ENCODE peak calls at places on chromosomes 12 and 14, in ten cellular contexts. One of them, this sample, is unnamed.

GRCh38 chr12:106767954-106768501 is 6.5 kb upstream of the RIC8B start:
- DNase-seq in left ventricle myocardium inferior: no peak
- DNase-seq in neuronal stem cell: peak; percentile 65
- DNase-seq in CD4-positive, alpha-beta memory T cell: no peak
- DNase-seq in spleen: no peak
- DNase-seq in OCI-LY7: no peak
- DNase-seq in IMR-90: no peak
- DNase-seq in adrenal gland: peak; percentile 68
- DNase-seq in GM23248: no peak
- DNase-seq in right cardiac atrium: no peak
- DNase-seq in this sample: peak; percentile 77

GRCh38 chr12:124432376-124432775 is 135.0 kb downstream of the NCOR2 start:
- DNase-seq in right cardiac atrium: peak; percentile 82
- DNase-seq in neuronal stem cell: no peak
- DNase-seq in CD4-positive, alpha-beta memory T cell: no peak
- DNase-seq in OCI-LY7: no peak
- DNase-seq in spleen: no peak
- DNase-seq in left ventricle myocardium inferior: peak; percentile 41
- DNase-seq in IMR-90: no peak
- DNase-seq in adrenal gland: peak; percentile 56
- DNase-seq in GM23248: no peak
- DNase-seq in this sample: no peak

GRCh38 chr12:103901518-103902173 is 28.6 kb upstream of the HSP90B1 start:
- DNase-seq in OCI-LY7: no peak
- DNase-seq in IMR-90: no peak
- DNase-seq in left ventricle myocardium inferior: no peak
- DNase-seq in right cardiac atrium: no peak
- DNase-seq in adrenal gland: no peak
- DNase-seq in CD4-positive, alpha-beta memory T cell: peak; percentile 67
- DNase-seq in GM23248: no peak
- DNase-seq in spleen: no peak
- DNase-seq in neuronal stem cell: no peak
- DNase-seq in this sample: no peak

GRCh38 chr12:120262852-120263724 is 2.4 kb downstream of the PXN start:
- DNase-seq in CD4-positive, alpha-beta memory T cell: no peak
- DNase-seq in left ventricle myocardium inferior: peak; percentile 59
- DNase-seq in spleen: no peak
- DNase-seq in GM23248: peak; percentile 56
- DNase-seq in right cardiac atrium: peak; percentile 75
- DNase-seq in neuronal stem cell: no peak
- DNase-seq in OCI-LY7: no peak
- DNase-seq in IMR-90: no peak
- DNase-seq in adrenal gland: no peak
- DNase-seq in this sample: peak; percentile 54

GRCh38 chr14:79417961-79418360 is 793.3 kb downstream of the DIO2 start:
- DNase-seq in adrenal gland: no peak
- DNase-seq in IMR-90: peak; percentile 57
- DNase-seq in CD4-positive, alpha-beta memory T cell: no peak
- DNase-seq in OCI-LY7: no peak
- DNase-seq in left ventricle myocardium inferior: no peak
- DNase-seq in right cardiac atrium: no peak
- DNase-seq in spleen: no peak
- DNase-seq in neuronal stem cell: no peak
- DNase-seq in GM23248: no peak
- DNase-seq in this sample: no peak

GRCh38 chr14:75023108-75023507 is 20.4 kb downstream of the EIF2B2 start:
- DNase-seq in OCI-LY7: no peak
- DNase-seq in CD4-positive, alpha-beta memory T cell: no peak
- DNase-seq in IMR-90: peak; percentile 62
- DNase-seq in left ventricle myocardium inferior: no peak
- DNase-seq in adrenal gland: no peak
- DNase-seq in neuronal stem cell: no peak
- DNase-seq in spleen: no peak
- DNase-seq in right cardiac atrium: no peak
- DNase-seq in GM23248: peak; percentile 16
- DNase-seq in this sample: no peak

GRCh38 chr12:70367268-70368141 is 1.4 kb downstream of the KCNMB4 start:
- DNase-seq in left ventricle myocardium inferior: no peak
- DNase-seq in IMR-90: peak; percentile 11
- DNase-seq in right cardiac atrium: no peak
- DNase-seq in adrenal gland: peak; percentile 18
- DNase-seq in spleen: no peak
- DNase-seq in OCI-LY7: peak; percentile 18
- DNase-seq in neuronal stem cell: peak; percentile 11
- DNase-seq in GM23248: peak; percentile 49
- DNase-seq in CD4-positive, alpha-beta memory T cell: no peak
- DNase-seq in this sample: no peak

GRCh38 chr12:111180830-111181726 is 187.8 kb downstream of the PHETA1 start:
- DNase-seq in right cardiac atrium: peak; percentile 88
- DNase-seq in OCI-LY7: no peak
- DNase-seq in IMR-90: peak; percentile 4
- DNase-seq in adrenal gland: peak; percentile 60
- DNase-seq in GM23248: peak; percentile 21
- DNase-seq in left ventricle myocardium inferior: peak; percentile 69
- DNase-seq in CD4-positive, alpha-beta memory T cell: no peak
- DNase-seq in spleen: peak; percentile 80
- DNase-seq in neuronal stem cell: no peak
- DNase-seq in this sample: peak; percentile 78

GRCh38 chr12:12807970-12808702 is 5.0 kb upstream of the DDX47 start:
- DNase-seq in left ventricle myocardium inferior: peak; percentile 44
- DNase-seq in right cardiac atrium: peak; percentile 74
- DNase-seq in GM23248: peak; percentile 67
- DNase-seq in neuronal stem cell: no peak
- DNase-seq in spleen: peak; percentile 92
- DNase-seq in IMR-90: peak; percentile 71
- DNase-seq in adrenal gland: peak; percentile 36
- DNase-seq in OCI-LY7: peak; percentile 82
- DNase-seq in CD4-positive, alpha-beta memory T cell: peak; percentile 79
- DNase-seq in this sample: peak; percentile 34

GRCh38 chr12:6608592-6609311 is 1.6 kb upstream of the CHD4 start:
- DNase-seq in OCI-LY7: peak; percentile 51
- DNase-seq in spleen: peak; percentile 83
- DNase-seq in neuronal stem cell: no peak
- DNase-seq in GM23248: peak; percentile 41
- DNase-seq in left ventricle myocardium inferior: peak; percentile 25
- DNase-seq in adrenal gland: peak; percentile 34
- DNase-seq in IMR-90: no peak
- DNase-seq in CD4-positive, alpha-beta memory T cell: no peak
- DNase-seq in right cardiac atrium: no peak
- DNase-seq in this sample: peak; percentile 31

GRCh38 chr14:59918824-59919581 is 941 bp upstream of the LRRC9 start:
- DNase-seq in OCI-LY7: peak; percentile 10
- DNase-seq in spleen: no peak
- DNase-seq in left ventricle myocardium inferior: no peak
- DNase-seq in GM23248: peak; percentile 60
- DNase-seq in CD4-positive, alpha-beta memory T cell: peak; percentile 7
- DNase-seq in adrenal gland: no peak
- DNase-seq in IMR-90: peak; percentile 18
- DNase-seq in neuronal stem cell: peak; percentile 14
- DNase-seq in right cardiac atrium: no peak
- DNase-seq in this sample: peak; percentile 46

GRCh38 chr12:15276088-15276698 is 46.1 kb upstream of the PTPRO start:
- DNase-seq in left ventricle myocardium inferior: no peak
- DNase-seq in CD4-positive, alpha-beta memory T cell: no peak
- DNase-seq in spleen: no peak
- DNase-seq in OCI-LY7: peak; percentile 14
- DNase-seq in adrenal gland: no peak
- DNase-seq in neuronal stem cell: peak; percentile 56
- DNase-seq in GM23248: peak; percentile 57
- DNase-seq in right cardiac atrium: no peak
- DNase-seq in IMR-90: peak; percentile 29
- DNase-seq in this sample: no peak

GRCh38 chr14:75050852-75051555 is at the start of gene MLH3:
- DNase-seq in IMR-90: peak; percentile 64
- DNase-seq in adrenal gland: peak; percentile 79
- DNase-seq in OCI-LY7: peak; percentile 68
- DNase-seq in right cardiac atrium: peak; percentile 95
- DNase-seq in GM23248: peak; percentile 88
- DNase-seq in left ventricle myocardium inferior: peak; percentile 86
- DNase-seq in CD4-positive, alpha-beta memory T cell: peak; percentile 83
- DNase-seq in spleen: peak; percentile 91
- DNase-seq in neuronal stem cell: peak; percentile 84
- DNase-seq in this sample: peak; percentile 88

GRCh38 chr14:24296341-24297157 is 3.0 kb downstream of the DHRS1 start:
- DNase-seq in IMR-90: peak; percentile 97
- DNase-seq in GM23248: peak; percentile 94
- DNase-seq in OCI-LY7: peak; percentile 76
- DNase-seq in left ventricle myocardium inferior: peak; percentile 43
- DNase-seq in adrenal gland: peak; percentile 69
- DNase-seq in right cardiac atrium: peak; percentile 76
- DNase-seq in CD4-positive, alpha-beta memory T cell: peak; percentile 72
- DNase-seq in spleen: peak; percentile 88
- DNase-seq in neuronal stem cell: peak; percentile 40
- DNase-seq in this sample: no peak

GRCh38 chr12:820336-820735 is 68.0 kb downstream of the WNK1 start:
- DNase-seq in OCI-LY7: no peak
- DNase-seq in neuronal stem cell: no peak
- DNase-seq in spleen: no peak
- DNase-seq in adrenal gland: no peak
- DNase-seq in left ventricle myocardium inferior: no peak
- DNase-seq in IMR-90: no peak
- DNase-seq in right cardiac atrium: no peak
- DNase-seq in GM23248: no peak
- DNase-seq in CD4-positive, alpha-beta memory T cell: no peak
- DNase-seq in this sample: no peak

GRCh38 chr12:108634225-108634795 is 616 bp upstream of the SELPLG start:
- DNase-seq in spleen: peak; percentile 93
- DNase-seq in CD4-positive, alpha-beta memory T cell: peak; percentile 51
- DNase-seq in neuronal stem cell: no peak
- DNase-seq in OCI-LY7: peak; percentile 66
- DNase-seq in right cardiac atrium: no peak
- DNase-seq in GM23248: no peak
- DNase-seq in left ventricle myocardium inferior: no peak
- DNase-seq in IMR-90: no peak
- DNase-seq in adrenal gland: no peak
- DNase-seq in this sample: peak; percentile 42

GRCh38 chr12:34253674-34254073 is 231.4 kb downstream of the ALG10 start:
- DNase-seq in IMR-90: no peak
- DNase-seq in adrenal gland: no peak
- DNase-seq in OCI-LY7: no peak
- DNase-seq in CD4-positive, alpha-beta memory T cell: no peak
- DNase-seq in GM23248: no peak
- DNase-seq in left ventricle myocardium inferior: no peak
- DNase-seq in spleen: no peak
- DNase-seq in right cardiac atrium: no peak
- DNase-seq in neuronal stem cell: no peak
- DNase-seq in this sample: no peak

GRCh38 chr12:34257093-34257492 is 234.8 kb downstream of the ALG10 start:
- DNase-seq in right cardiac atrium: no peak
- DNase-seq in CD4-positive, alpha-beta memory T cell: no peak
- DNase-seq in adrenal gland: no peak
- DNase-seq in left ventricle myocardium inferior: no peak
- DNase-seq in IMR-90: no peak
- DNase-seq in neuronal stem cell: no peak
- DNase-seq in spleen: no peak
- DNase-seq in OCI-LY7: no peak
- DNase-seq in GM23248: no peak
- DNase-seq in this sample: no peak
- H3K9me3 ChIP-seq in right cardiac atrium: no peaks in the 10 kb centered on the region
- H3K9me3 ChIP-seq in CD4-positive, alpha-beta memory T cell: no peaks in the 10 kb centered on the region
- H3K9me3 ChIP-seq in adrenal gland: no peaks in the 10 kb centered on the region
- H3K9me3 ChIP-seq in left ventricle myocardium inferior: no peaks in the 10 kb centered on the region
- H3K9me3 ChIP-seq in IMR-90: peaks cover 5% of the 10 kb centered on the region
- H3K9me3 ChIP-seq in neuronal stem cell: no peaks in the 10 kb centered on the region
- H3K9me3 ChIP-seq in spleen: no peaks in the 10 kb centered on the region
- H3K9me3 ChIP-seq in OCI-LY7: no peaks in the 10 kb centered on the region
- H3K9me3 ChIP-seq in GM23248: no peaks in the 10 kb centered on the region
- H3K9me3 ChIP-seq in this sample: no peaks in the 10 kb centered on the region

DNA sequence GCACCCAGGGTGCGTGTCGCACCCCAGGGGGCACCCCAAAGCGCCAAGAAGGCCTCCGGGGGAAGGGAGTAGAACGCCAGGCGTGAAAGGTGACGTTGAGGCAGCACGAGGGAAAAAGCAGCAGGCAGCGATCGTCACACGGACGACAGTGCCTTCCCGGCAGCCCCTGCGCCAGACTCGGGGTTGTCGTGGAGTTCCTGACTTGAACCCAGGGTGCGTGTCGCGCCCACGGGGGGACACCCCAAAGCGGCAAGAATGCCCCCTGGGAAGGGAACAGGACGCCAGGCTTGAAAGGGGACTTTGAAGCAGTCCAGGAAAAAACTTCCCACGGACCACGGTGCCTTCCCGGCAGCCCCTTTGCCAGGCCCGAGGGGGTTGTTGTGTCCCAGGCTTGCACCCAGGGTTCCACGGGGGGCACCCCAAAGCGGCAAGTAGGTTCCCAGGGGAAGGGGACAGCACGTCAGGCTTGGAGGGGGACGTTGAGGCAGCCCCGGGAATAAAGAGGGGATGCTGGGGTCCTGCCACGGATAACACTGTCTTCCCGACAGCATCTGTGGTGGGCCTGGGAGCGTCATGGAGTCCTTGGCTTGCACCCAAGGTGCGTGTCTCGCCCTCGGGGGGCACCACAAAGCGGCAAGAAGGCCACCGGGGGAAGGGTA is 159.2 kb upstream of the ALG10B start:
- DNase-seq in OCI-LY7: no peak
- DNase-seq in GM23248: no peak
- DNase-seq in left ventricle myocardium inferior: no peak
- DNase-seq in CD4-positive, alpha-beta memory T cell: no peak
- DNase-seq in IMR-90: no peak
- DNase-seq in adrenal gland: no peak
- DNase-seq in right cardiac atrium: peak; percentile 36
- DNase-seq in spleen: peak; percentile 58
- DNase-seq in neuronal stem cell: no peak
- DNase-seq in this sample: peak; percentile 16
- H3K9me3 ChIP-seq in OCI-LY7: no peaks in the 10 kb centered on the region
- H3K9me3 ChIP-seq in GM23248: no peaks in the 10 kb centered on the region
- H3K9me3 ChIP-seq in left ventricle myocardium inferior: peaks cover 4% of the 10 kb centered on the region
- H3K9me3 ChIP-seq in CD4-positive, alpha-beta memory T cell: no peaks in the 10 kb centered on the region
- H3K9me3 ChIP-seq in IMR-90: peaks cover 59% of the 10 kb centered on the region
- H3K9me3 ChIP-seq in adrenal gland: no peaks in the 10 kb centered on the region
- H3K9me3 ChIP-seq in right cardiac atrium: no peaks in the 10 kb centered on the region
- H3K9me3 ChIP-seq in spleen: no peaks in the 10 kb centered on the region
- H3K9me3 ChIP-seq in neuronal stem cell: no peaks in the 10 kb centered on the region
- H3K9me3 ChIP-seq in this sample: no peaks in the 10 kb centered on the region

DNA sequence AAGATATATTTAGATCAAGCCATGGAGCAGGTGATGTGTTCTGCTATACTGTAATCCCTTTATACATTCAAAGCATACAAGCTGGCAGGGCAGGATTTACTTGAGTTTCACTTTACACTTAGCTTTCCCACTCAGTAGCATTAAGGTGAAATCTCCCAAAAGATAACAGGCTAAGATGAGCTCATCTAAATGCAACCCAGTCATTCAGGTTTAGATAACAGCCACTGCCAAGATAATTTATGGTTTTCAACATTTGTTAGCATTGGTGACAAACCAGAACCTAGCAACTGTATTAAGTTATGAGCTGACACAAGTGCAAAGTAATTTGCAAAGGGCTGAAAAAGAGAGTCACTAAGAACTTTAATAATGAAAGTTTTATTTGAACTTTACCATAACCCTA is 925.1 kb upstream of the ATXN7L3B start:
- DNase-seq in OCI-LY7: no peak
- DNase-seq in neuronal stem cell: no peak
- DNase-seq in CD4-positive, alpha-beta memory T cell: no peak
- DNase-seq in GM23248: no peak
- DNase-seq in adrenal gland: no peak
- DNase-seq in left ventricle myocardium inferior: no peak
- DNase-seq in spleen: no peak
- DNase-seq in IMR-90: no peak
- DNase-seq in right cardiac atrium: no peak
- DNase-seq in this sample: no peak
- H3K9me3 ChIP-seq in OCI-LY7: no peaks in the 10 kb centered on the region
- H3K9me3 ChIP-seq in neuronal stem cell: no peaks in the 10 kb centered on the region
- H3K9me3 ChIP-seq in CD4-positive, alpha-beta memory T cell: no peaks in the 10 kb centered on the region
- H3K9me3 ChIP-seq in GM23248: no peaks in the 10 kb centered on the region
- H3K9me3 ChIP-seq in adrenal gland: no peaks in the 10 kb centered on the region
- H3K9me3 ChIP-seq in left ventricle myocardium inferior: peaks cover 5% of the 10 kb centered on the region
- H3K9me3 ChIP-seq in spleen: no peaks in the 10 kb centered on the region
- H3K9me3 ChIP-seq in IMR-90: no peaks in the 10 kb centered on the region
- H3K9me3 ChIP-seq in right cardiac atrium: no peaks in the 10 kb centered on the region
- H3K9me3 ChIP-seq in this sample: no peaks in the 10 kb centered on the region

GRCh38 chr12:133107121-133107520 is 23.0 kb downstream of the ZNF891 start:
- DNase-seq in left ventricle myocardium inferior: no peak
- DNase-seq in OCI-LY7: no peak
- DNase-seq in right cardiac atrium: no peak
- DNase-seq in IMR-90: no peak
- DNase-seq in adrenal gland: no peak
- DNase-seq in CD4-positive, alpha-beta memory T cell: no peak
- DNase-seq in neuronal stem cell: no peak
- DNase-seq in GM23248: no peak
- DNase-seq in spleen: no peak
- DNase-seq in this sample: no peak
- H3K9me3 ChIP-seq in left ventricle myocardium inferior: peaks cover 100% of the 10 kb centered on the region
- H3K9me3 ChIP-seq in OCI-LY7: peaks cover 80% of the 10 kb centered on the region
- H3K9me3 ChIP-seq in right cardiac atrium: peaks cover 15% of the 10 kb centered on the region
- H3K9me3 ChIP-seq in IMR-90: peaks cover 81% of the 10 kb centered on the region
- H3K9me3 ChIP-seq in adrenal gland: peaks cover 54% of the 10 kb centered on the region
- H3K9me3 ChIP-seq in CD4-positive, alpha-beta memory T cell: peaks cover 9% of the 10 kb centered on the region
- H3K9me3 ChIP-seq in neuronal stem cell: peaks cover 97% of the 10 kb centered on the region
- H3K9me3 ChIP-seq in GM23248: peaks cover 44% of the 10 kb centered on the region
- H3K9me3 ChIP-seq in spleen: peaks cover 100% of the 10 kb centered on the region
- H3K9me3 ChIP-seq in this sample: peaks cover 37% of the 10 kb centered on the region